ENCODE peak calls at places on chromosomes 16 and 17, in seven cellular contexts. K is fibroblast of mammary gland, A is chondrocyte, C is Calu3, O is MM.1S, M is HFF-Myc, N is OCI-LY7. D is an unnamed sample.

GRCh38 chr17:35660902-35661301 is 70.5 kb upstream of the RASL10B start:
- DNase-seq in K (no peak), A (no peak), C (no peak), O (no peak), M (no peak), N (no peak), D (no peak)

GRCh38 chr17:39929657-39930407 is 2.3 kb downstream of the LRRC3C start:
- DNase-seq in K (peak), A (no peak), C (peak), O (no peak), M (no peak), N (no peak), D (no peak)

GRCh38 chr17:30969989-30970680 is 704 bp upstream of the RNF135 start:
- DNase-seq in K (peak), A (no peak), C (peak), O (peak), M (no peak), N (no peak), D (peak)

GRCh38 chr16:66603537-66604375 is 748 bp upstream of the CMTM3 start:
- DNase-seq in K (peak), A (no peak), C (peak), O (peak), M (no peak), N (peak), D (peak)

GRCh38 chr17:78925234-78925633 is at the start of gene TIMP2:
- DNase-seq in K (peak), A (no peak), C (peak), O (peak), M (peak), N (peak), D (peak)

GRCh38 chr16:66324785-66325184 is 41.7 kb upstream of the CDH5 start:
- DNase-seq in K (no peak), A (no peak), C (peak), O (no peak), M (no peak), N (peak), D (peak)

GRCh38 chr17:17416007-17416399 is 60.8 kb upstream of the MED9 start:
- DNase-seq in K (peak), A (no peak), C (peak), O (peak), M (no peak), N (peak), D (no peak)

GRCh38 chr17:32152130-32152529 is 9.8 kb downstream of the RHOT1 start:
- DNase-seq in K (no peak), A (no peak), C (no peak), O (no peak), M (no peak), N (no peak), D (no peak)

GRCh38 chr17:64608571-64608981 is 53.5 kb downstream of the SMURF2 start:
- DNase-seq in K (peak), A (no peak), C (no peak), O (no peak), M (no peak), N (no peak), D (no peak)

GRCh38 chr16:10871157-10871991 is 5.6 kb upstream of the CIITA start:
- DNase-seq in K (peak), A (no peak), C (peak), O (peak), M (no peak), N (peak), D (no peak)

GRCh38 chr16:50311134-50311528 is 44.8 kb downstream of the ADCY7 start:
- DNase-seq in K (no peak), A (peak), C (no peak), O (no peak), M (no peak), N (no peak), D (no peak)

GRCh38 chr17:77528516-77529327 is 388.0 kb downstream of the SEC14L1 start:
- DNase-seq in K (no peak), A (no peak), C (no peak), O (no peak), M (no peak), N (no peak), D (peak)

GRCh38 chr16:69319381-69319780 is 8.2 kb downstream of the VPS4A start:
- DNase-seq in K (no peak), A (peak), C (no peak), O (no peak), M (no peak), N (no peak), D (no peak)

GRCh38 chr16:73846292-73846849 is 450.2 kb upstream of the PSMD7 start:
- DNase-seq in K (no peak), A (no peak), C (no peak), O (no peak), M (no peak), N (no peak), D (no peak)
- TF ChIP-seq CTCF in K (no peak), A (peak), C (no peak), O (no peak), M (no peak), N (peak), D (no peak)

GRCh38 chr16:84183911-84184310 is 2.9 kb downstream of the TAF1C start:
- DNase-seq in K (no peak), A (no peak), C (no peak), O (no peak), M (no peak), N (no peak), D (no peak)
- TF ChIP-seq CTCF in K (peak), A (peak), C (no peak), O (no peak), M (no peak), N (no peak), D (no peak)

DNA sequence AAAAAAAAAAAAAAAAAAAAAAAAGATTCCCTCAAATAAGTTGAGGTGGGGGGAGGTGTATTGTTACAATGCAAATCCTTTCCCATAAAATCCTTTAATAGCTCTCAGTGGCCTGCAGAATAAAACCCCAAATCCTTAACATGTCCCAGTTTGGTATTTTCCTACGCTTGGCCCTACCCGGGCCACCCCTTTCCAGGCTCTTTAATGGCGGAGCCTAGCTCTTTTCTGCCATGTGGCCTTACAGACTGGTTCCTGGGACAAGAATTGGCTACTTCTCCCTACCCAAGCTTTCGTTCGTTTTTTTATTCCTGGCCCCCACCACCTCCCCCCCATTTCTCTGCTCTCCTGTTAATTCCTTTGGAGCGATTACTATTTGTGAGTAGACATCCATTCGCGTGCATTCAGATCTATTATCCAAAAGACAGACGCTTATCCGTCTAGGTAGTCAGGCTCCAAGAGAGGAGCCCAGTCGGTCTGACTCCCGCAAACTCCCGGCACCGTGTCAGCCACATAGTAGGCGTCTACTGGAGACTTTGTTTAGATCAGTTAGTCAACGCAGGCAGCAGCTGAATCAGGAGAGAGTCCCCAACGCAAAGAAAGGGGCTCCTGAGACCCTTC is 813 bp upstream of the THAP11 start:
- DNase-seq in K (no peak), A (no peak), C (no peak), O (no peak), M (no peak), N (no peak), D (no peak)
- TF ChIP-seq CTCF in K (no peak), A (no peak), C (no peak), O (no peak), M (no peak), N (no peak), D (no peak)

DNA sequence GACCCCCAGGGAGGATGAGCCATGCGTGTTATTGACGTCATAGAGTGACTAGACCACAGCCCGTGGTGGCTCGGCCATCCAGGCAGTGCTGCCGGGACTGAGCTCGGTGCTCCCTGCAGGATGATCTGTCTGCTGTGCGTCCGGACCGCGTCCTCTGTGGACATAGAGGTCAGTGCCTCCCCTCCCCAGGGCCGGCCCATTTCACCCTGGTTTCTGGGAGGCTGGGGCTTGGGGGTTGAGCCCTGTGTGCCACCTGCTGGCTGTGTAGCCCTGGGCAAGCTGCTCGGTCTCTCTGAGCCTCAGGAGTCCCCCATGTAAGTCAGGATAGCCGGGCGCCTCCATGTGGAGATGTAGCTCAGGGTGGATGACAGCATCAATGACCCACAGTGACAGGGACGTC is 8.3 kb downstream of the TSC2 start:
- DNase-seq in K (peak), A (no peak), C (no peak), O (no peak), M (no peak), N (no peak), D (no peak)
- TF ChIP-seq CTCF in K (peak), A (peak), C (peak), O (no peak), M (peak), N (peak), D (no peak)